ENCODE peak calls at places on chromosome 1, in ten cellular contexts. A is substantia nigra; V is NCI-H1105; N is CD4-positive, alpha-beta T cell; Y is NCI-H82; E is GM10248; F is transverse colon; J is cardiac muscle cell; G is CD4-positive, CD25-positive, alpha-beta regulatory T cell; C is fibroblast of the conjunctiva. D is an unnamed sample.

GRCh38 chr1:30572192-30572591 is 151.2 kb downstream of the MATN1 start:
- DNase-seq in A (no peak), V (no peak), N (no peak), Y (no peak), E (no peak), F (no peak), J (no peak), G (no peak), C (no peak), D (no peak)

GRCh38 chr1:241423541-241424479 is 66.8 kb upstream of the RGS7 start:
- DNase-seq in A (peak; percentile 19), V (no peak), N (no peak), Y (peak; percentile 83), E (peak; percentile 26), F (no peak), J (peak; percentile 7), G (no peak), C (no peak), D (no peak)

GRCh38 chr1:204102029-204102611 is 29.2 kb downstream of the SOX13 start:
- DNase-seq in A (no peak), V (no peak), N (no peak), Y (no peak), E (no peak), F (no peak), J (no peak), G (no peak), C (no peak), D (no peak)

GRCh38 chr1:248696261-248696660 is 6.3 kb downstream of the OR14I1 start:
- DNase-seq in A (no peak), V (no peak), N (no peak), Y (peak; percentile 36), E (peak; percentile 30), F (peak; percentile 48), J (no peak), G (no peak), C (no peak), D (no peak)

GRCh38 chr1:12473596-12474329 is 144.2 kb downstream of the DHRS3 start:
- DNase-seq in A (no peak), V (no peak), N (no peak), Y (no peak), E (no peak), F (no peak), J (no peak), G (no peak), C (no peak), D (no peak)

GRCh38 chr1:36591278-36591677 is 108.6 kb upstream of the CSF3R start:
- DNase-seq in A (no peak), V (no peak), N (no peak), Y (no peak), E (no peak), F (no peak), J (no peak), G (no peak), C (no peak), D (no peak)

GRCh38 chr1:60527567-60527966 is 454.0 kb upstream of the C1orf87 start:
- DNase-seq in A (no peak), V (no peak), N (no peak), Y (no peak), E (no peak), F (no peak), J (no peak), G (no peak), C (no peak), D (no peak)

GRCh38 chr1:161227196-161227871 is 1.5 kb downstream of the TOMM40L start:
- DNase-seq in A (peak; percentile 49), V (peak; percentile 73), N (peak; percentile 87), Y (peak; percentile 95), E (peak; percentile 83), F (peak; percentile 88), J (peak; percentile 83), G (peak; percentile 74), C (peak; percentile 65), D (peak; percentile 89)

GRCh38 chr1:229169399-229169798 is 101.5 kb upstream of the RAB4A start:
- DNase-seq in A (no peak), V (no peak), N (no peak), Y (peak; percentile 59), E (no peak), F (no peak), J (no peak), G (no peak), C (no peak), D (no peak)

GRCh38 chr1:244053831-244054230 is 2.7 kb downstream of the ZBTB18 start:
- DNase-seq in A (peak; percentile 31), V (no peak), N (no peak), Y (peak; percentile 62), E (no peak), F (no peak), J (no peak), G (no peak), C (no peak), D (no peak)

GRCh38 chr1:20271498-20272400 is 18.9 kb upstream of the VWA5B1 start:
- DNase-seq in A (no peak), V (no peak), N (no peak), Y (peak; percentile 39), E (no peak), F (no peak), J (peak; percentile 59), G (no peak), C (no peak), D (no peak)

GRCh38 chr1:31627301-31627929 is 9.9 kb downstream of the HCRTR1 start:
- DNase-seq in A (no peak), V (no peak), N (no peak), Y (peak; percentile 72), E (no peak), F (peak; percentile 43), J (peak; percentile 36), G (no peak), C (no peak), D (no peak)

GRCh38 chr1:8363186-8363585 is 45.3 kb downstream of the SLC45A1 start:
- DNase-seq in A (no peak), V (no peak), N (no peak), Y (no peak), E (no peak), F (no peak), J (no peak), G (no peak), C (no peak), D (no peak)

GRCh38 chr1:185375583-185375982 is 58.5 kb upstream of the IVNS1ABP start:
- DNase-seq in A (no peak), V (no peak), N (no peak), Y (no peak), E (no peak), F (no peak), J (peak; percentile 59), G (no peak), C (no peak), D (no peak)

GRCh38 chr1:186059311-186059710 is 315.7 kb downstream of the TPR start:
- DNase-seq in A (no peak), V (peak; percentile 37), N (no peak), Y (peak; percentile 18), E (no peak), F (no peak), J (peak; percentile 39), G (no peak), C (peak; percentile 47), D (no peak)

GRCh38 chr1:204337583-204337982 is 22.1 kb downstream of the PLEKHA6 start:
- DNase-seq in A (no peak), V (no peak), N (no peak), Y (no peak), E (no peak), F (peak; percentile 50), J (no peak), G (no peak), C (no peak), D (no peak)

GRCh38 chr1:244112646-244113045 is 61.6 kb downstream of the ZBTB18 start:
- DNase-seq in A (no peak), V (no peak), N (no peak), Y (no peak), E (no peak), F (no peak), J (peak; percentile 71), G (no peak), C (peak; percentile 38), D (no peak)

GRCh38 chr1:219660666-219661463 is 48.0 kb upstream of the ZC3H11B start:
- DNase-seq in A (peak; percentile 74), V (no peak), N (no peak), Y (peak; percentile 67), E (peak; percentile 50), F (peak; percentile 75), J (peak; percentile 96), G (no peak), C (peak; percentile 91), D (no peak)

GRCh38 chr1:21865943-21866628 is 54.0 kb downstream of the LDLRAD2 start:
- DNase-seq in A (no peak), V (no peak), N (no peak), Y (peak; percentile 35), E (peak; percentile 84), F (peak; percentile 52), J (no peak), G (no peak), C (no peak), D (no peak)

GRCh38 chr1:25610822-25611630 is 5.6 kb upstream of the MAN1C1 start:
- DNase-seq in A (no peak), V (no peak), N (no peak), Y (peak; percentile 53), E (no peak), F (no peak), J (peak; percentile 43), G (no peak), C (no peak), D (no peak)

GRCh38 chr1:23751050-23751814 is 8.0 kb downstream of the ELOA start:
- DNase-seq in A (no peak), V (peak; percentile 11), N (peak; percentile 8), Y (peak; percentile 76), E (peak; percentile 80), F (peak; percentile 27), J (peak; percentile 71), G (no peak), C (no peak), D (no peak)

GRCh38 chr1:204377800-204378608 is 18.3 kb upstream of the PLEKHA6 start:
- DNase-seq in A (no peak), V (peak; percentile 74), N (no peak), Y (peak; percentile 75), E (peak; percentile 69), F (peak; percentile 80), J (no peak), G (peak; percentile 18), C (no peak), D (peak; percentile 52)

D was measured in CD8-positive, alpha-beta memory T cell.